ENCODE peak calls at places on chromosomes 5 and 9, in ten cellular contexts. J is renal cortical epithelial cell, R is AG10803, P is EH, U is hippocampal formation, T is substantia nigra, B is GM03348, H is dermis blood vessel endothelial cell, A is NB4, F is non-pigmented ciliary epithelial cell. Y is an unnamed sample.

GRCh38 chr9:137070906-137071275 is 534 bp upstream of the SAPCD2 start:
- DNase-seq in A (peak), T (peak), J (no peak), F (no peak), H (no peak), P (no peak), U (peak), B (no peak), R (no peak), Y (peak)

GRCh38 chr9:80874276-80874675 is 815.1 kb downstream of the TLE1 start:
- DNase-seq in T (no peak), F (peak), J (peak), P (peak), R (peak), B (peak), U (no peak), H (no peak), A (no peak), Y (no peak)

GRCh38 chr5:166695311-166695710 is 1596.1 kb upstream of the WWC1 start:
- DNase-seq in R (no peak), U (no peak), J (no peak), T (no peak), F (no peak), P (no peak), H (no peak), B (no peak), A (no peak), Y (no peak)

GRCh38 chr9:70080481-70081119 is 37.0 kb downstream of the MAMDC2 start:
- DNase-seq in U (peak), T (no peak), F (no peak), P (peak), R (peak), A (peak), B (peak), J (peak), H (peak), Y (peak)

GRCh38 chr5:170907758-170908157 is 45.9 kb downstream of the RANBP17 start:
- DNase-seq in R (peak), U (no peak), J (peak), P (peak), A (no peak), B (no peak), F (no peak), T (no peak), H (no peak), Y (no peak)

GRCh38 chr5:178407646-178408045 is 175.0 kb upstream of the PHYKPL start:
- DNase-seq in F (no peak), U (no peak), B (no peak), T (no peak), H (no peak), A (no peak), R (no peak), J (no peak), P (no peak), Y (no peak)

GRCh38 chr5:94746731-94747124 is 128.3 kb downstream of the SLF1 start:
- DNase-seq in B (no peak), J (peak), T (no peak), F (peak), H (peak), A (peak), U (no peak), P (no peak), R (no peak), Y (no peak)

GRCh38 chr9:128550226-128550625 is 2.2 kb upstream of the SPTAN1 start:
- DNase-seq in U (peak), P (no peak), H (no peak), F (no peak), A (no peak), B (no peak), J (no peak), T (no peak), R (no peak), Y (no peak)

GRCh38 chr5:120241400-120241799 is 222.7 kb upstream of the PRR16 start:
- DNase-seq in P (no peak), J (no peak), U (no peak), T (no peak), A (no peak), H (no peak), F (no peak), B (no peak), R (no peak), Y (no peak)

GRCh38 chr9:125655074-125655633 is 51.9 kb downstream of the MAPKAP1 start:
- DNase-seq in U (no peak), H (no peak), P (peak), T (no peak), F (no peak), R (no peak), A (no peak), J (no peak), B (no peak), Y (no peak)

GRCh38 chr5:124287813-124288212 is 458.6 kb downstream of the ZNF608 start:
- DNase-seq in J (no peak), U (no peak), T (no peak), H (no peak), R (no peak), F (no peak), B (no peak), A (no peak), P (no peak), Y (no peak)

GRCh38 chr5:33235824-33236223 is 204.9 kb upstream of the TARS1 start:
- DNase-seq in B (no peak), F (no peak), R (no peak), T (no peak), H (no peak), P (no peak), A (no peak), U (no peak), J (no peak), Y (no peak)

GRCh38 chr5:66814146-66814991 is 218.2 kb downstream of the MAST4 start:
- DNase-seq in F (peak), T (no peak), P (peak), H (peak), R (peak), U (peak), B (peak), J (peak), A (peak), Y (no peak)

GRCh38 chr5:141783599-141784296 is 94.5 kb downstream of the PCDH1 start:
- DNase-seq in R (no peak), B (no peak), H (no peak), T (no peak), J (peak), F (no peak), A (no peak), U (no peak), P (no peak), Y (no peak)

GRCh38 chr5:121399879-121400278 is 451.8 kb upstream of the FTMT start:
- DNase-seq in P (no peak), R (no peak), T (no peak), B (no peak), H (no peak), U (no peak), J (no peak), A (no peak), F (no peak), Y (no peak)

GRCh38 chr5:1214936-1215220 is 10.3 kb upstream of the SLC6A18 start:
- DNase-seq in T (no peak), A (no peak), B (no peak), J (no peak), H (no peak), R (no peak), U (no peak), F (no peak), P (no peak), Y (no peak)

Y was measured in left ventricle myocardium superior.